ENCODE peak calls at places on chromosomes 12 and 14, in four cellular contexts. N, L, S and U are unnamed samples.
A peak's percentile ranks its signal among the peaks of the same experiment; 100 is the strongest.

GRCh38 chr14:96631030-96631429 is 128.8 kb downstream of the PAPOLA start:
- DNase-seq in L (no peak), S (no peak), N (no peak), U (no peak)

GRCh38 chr12:67414011-67414715 is 145.0 kb downstream of the CAND1 start:
- DNase-seq in L (no peak), S (no peak), N (no peak), U (no peak)

GRCh38 chr12:108730337-108731104 is 797 bp downstream of the CORO1C start:
- DNase-seq in N (peak; percentile 61), L (no peak), S (peak; percentile 54), U (peak; percentile 59)

GRCh38 chr12:56243731-56244181 is 13.9 kb downstream of the SLC39A5 start:
- DNase-seq in L (no peak), N (no peak), S (peak; percentile 41), U (peak; percentile 69)

GRCh38 chr12:69042970-69043369 is 110.0 kb upstream of the CPM start:
- DNase-seq in S (peak; percentile 17), N (no peak), L (no peak), U (no peak)

GRCh38 chr12:32532415-32532814 is 133.1 kb downstream of the FGD4 start:
- DNase-seq in L (no peak), S (peak; percentile 49), N (no peak), U (no peak)

GRCh38 chr14:29216774-29217232 is 450.2 kb downstream of the FOXG1 start:
- DNase-seq in L (no peak), N (no peak), S (no peak), U (no peak)

GRCh38 chr14:32370720-32371119 is 41.6 kb downstream of the AKAP6 start:
- DNase-seq in L (no peak), S (no peak), N (peak; percentile 13), U (no peak)

GRCh38 chr12:66188584-66189475 is at the start of gene IRAK3:
- DNase-seq in N (no peak), S (no peak), L (no peak), U (no peak)

GRCh38 chr14:75049136-75049535 is 2.1 kb downstream of the MLH3 start:
- DNase-seq in S (no peak), L (no peak), N (no peak), U (no peak)

GRCh38 chr14:105433161-105433605 is 13.6 kb downstream of the MTA1 start:
- DNase-seq in N (no peak), S (no peak), L (no peak), U (no peak)

GRCh38 chr14:64388533-64389243 is 535 bp downstream of the MTHFD1 start:
- DNase-seq in N (no peak), L (no peak), S (peak; percentile 4), U (peak; percentile 13)

GRCh38 chr14:29710015-29710414 is 217.6 kb downstream of the PRKD1 start:
- DNase-seq in S (no peak), N (no peak), L (no peak), U (no peak)

GRCh38 chr14:50023671-50024490 is 92.5 kb downstream of the VCPKMT start:
- DNase-seq in L (no peak), N (peak; percentile 68), S (no peak), U (no peak)

GRCh38 chr14:71665157-71665556 is 267.1 kb upstream of the RGS6 start:
- DNase-seq in S (no peak), N (no peak), L (no peak), U (no peak)

GRCh38 chr12:78209851-78210493 is 379.3 kb downstream of the NAV3 start:
- DNase-seq in S (no peak), L (no peak), N (no peak), U (no peak)

GRCh38 chr12:67747869-67748760 is 99.6 kb downstream of the DYRK2 start:
- DNase-seq in S (peak; percentile 87), L (no peak), N (peak; percentile 15), U (no peak)

GRCh38 chr14:39469094-39469710 is 37.0 kb upstream of the FBXO33 start:
- DNase-seq in S (peak; percentile 74), N (no peak), L (no peak), U (no peak)

DNA sequence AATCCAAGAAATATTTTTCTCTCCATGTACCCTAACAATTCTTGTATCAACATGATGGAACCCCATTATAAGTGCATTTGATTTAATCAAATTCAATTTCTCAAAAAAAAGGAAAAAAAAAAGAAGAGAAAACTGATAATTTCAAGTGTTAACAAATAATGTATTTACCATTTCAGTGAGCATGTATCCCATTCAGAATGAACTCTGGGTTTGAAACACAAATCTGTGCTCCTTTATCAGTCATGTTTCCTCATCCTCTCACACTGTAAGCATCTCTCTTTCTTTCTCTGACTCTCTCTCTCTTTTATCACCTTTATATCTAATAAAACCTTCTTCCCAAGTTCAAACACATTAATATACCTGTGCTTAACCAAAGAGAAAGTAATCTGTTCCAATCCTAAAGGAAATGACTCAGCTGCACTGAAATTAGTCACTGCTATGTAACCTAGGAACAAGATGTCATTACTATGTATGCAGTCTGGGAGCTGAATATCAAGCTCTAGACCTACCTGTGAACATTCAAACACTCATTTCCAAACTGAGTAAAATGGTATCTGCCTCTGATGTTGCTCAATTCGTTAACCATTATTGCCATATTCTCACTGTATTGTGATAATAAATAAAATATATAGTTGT is 135.0 kb upstream of the LRIG3 start:
- DNase-seq in L (no peak), S (no peak), N (peak; percentile 63), U (no peak)
- TF ChIP-seq POLR2AphosphoS2 in L (no peak), S (no peak), N (no peak), U (no peak)

GRCh38 chr12:22272596-22272995 is 61.9 kb downstream of the ST8SIA1 start:
- DNase-seq in S (no peak), N (no peak), L (no peak), U (no peak)

GRCh38 chr12:22276846-22277245 is 57.7 kb downstream of the ST8SIA1 start:
- DNase-seq in L (no peak), N (no peak), S (no peak), U (no peak)

GRCh38 chr12:22271036-22271435 is 63.5 kb downstream of the ST8SIA1 start:
- DNase-seq in L (no peak), N (no peak), S (no peak), U (no peak)

GRCh38 chr12:22275847-22276246 is 58.7 kb downstream of the ST8SIA1 start:
- DNase-seq in L (no peak), N (peak; percentile 13), S (no peak), U (no peak)

DNA sequence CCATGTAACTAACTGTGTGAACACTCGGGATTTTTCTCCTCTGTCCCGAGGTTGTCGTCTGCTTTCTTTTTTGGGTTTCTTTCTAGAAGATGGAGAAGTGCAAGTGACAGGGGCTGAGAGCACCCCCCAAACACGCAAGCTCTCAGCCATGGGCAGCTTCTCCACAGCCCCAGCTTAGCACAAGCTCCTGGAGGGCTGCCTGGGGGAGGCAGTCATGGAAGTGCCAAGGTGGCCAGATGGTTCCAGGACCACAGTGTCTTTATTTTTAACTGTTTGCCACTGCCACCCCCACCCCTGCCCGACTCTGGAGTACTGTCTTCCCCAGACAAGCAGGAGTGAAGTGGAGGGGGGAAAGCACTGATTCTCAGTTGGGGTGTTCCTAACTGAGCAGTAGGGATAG is 58.2 kb downstream of the ST8SIA1 start:
- DNase-seq in L (no peak), N (no peak), S (no peak), U (no peak)
- TF ChIP-seq HDAC2 in L (no peak), N (no peak), S (no peak), U (no peak)

GRCh38 chr14:77063581-77064289 is 34.3 kb upstream of the CIPC start:
- DNase-seq in N (no peak), L (no peak), S (no peak), U (no peak)
- TF ChIP-seq POLR2AphosphoS2 in N (no peak), L (no peak), S (no peak), U (no peak)

DNA sequence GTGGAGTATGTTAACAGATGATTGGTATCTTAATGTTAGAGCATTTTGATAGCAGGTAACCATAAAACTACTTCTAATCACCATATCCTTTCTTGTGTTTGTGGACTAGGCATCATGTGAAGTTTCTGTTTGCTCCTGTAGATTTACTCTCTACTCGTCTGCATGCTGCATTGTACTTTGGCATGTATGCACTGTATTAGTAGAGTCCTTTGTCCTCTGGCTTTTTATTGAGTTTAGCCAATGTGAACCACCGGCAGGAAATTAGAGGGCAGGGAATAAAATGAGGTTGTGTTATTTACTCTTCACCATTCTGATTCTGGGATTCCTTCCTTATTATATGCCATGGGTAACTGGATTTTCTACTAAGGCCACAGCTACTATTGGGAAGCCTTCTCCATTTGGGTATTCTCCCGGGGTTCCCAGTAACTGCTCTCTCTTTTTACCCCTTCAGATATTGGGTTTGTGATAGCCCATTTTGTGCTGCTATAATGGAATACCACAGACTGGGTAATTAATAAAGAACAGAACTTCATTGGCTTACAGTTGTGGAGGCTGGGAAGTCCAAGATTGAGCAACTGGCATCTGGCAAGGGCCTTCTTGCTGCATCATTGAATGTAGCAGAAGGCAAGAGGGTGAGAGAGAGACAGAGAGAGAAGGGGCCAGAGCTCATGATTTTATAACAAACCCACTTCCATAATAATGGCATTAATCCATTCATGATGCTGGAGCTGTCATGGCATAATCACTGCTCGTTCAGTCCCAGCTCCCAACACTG is 22.4 kb downstream of the FAM177A1 start:
- DNase-seq in S (no peak), N (no peak), L (no peak), U (no peak)
- TF ChIP-seq HDAC2 in S (no peak), N (no peak), L (no peak), U (no peak)

DNA sequence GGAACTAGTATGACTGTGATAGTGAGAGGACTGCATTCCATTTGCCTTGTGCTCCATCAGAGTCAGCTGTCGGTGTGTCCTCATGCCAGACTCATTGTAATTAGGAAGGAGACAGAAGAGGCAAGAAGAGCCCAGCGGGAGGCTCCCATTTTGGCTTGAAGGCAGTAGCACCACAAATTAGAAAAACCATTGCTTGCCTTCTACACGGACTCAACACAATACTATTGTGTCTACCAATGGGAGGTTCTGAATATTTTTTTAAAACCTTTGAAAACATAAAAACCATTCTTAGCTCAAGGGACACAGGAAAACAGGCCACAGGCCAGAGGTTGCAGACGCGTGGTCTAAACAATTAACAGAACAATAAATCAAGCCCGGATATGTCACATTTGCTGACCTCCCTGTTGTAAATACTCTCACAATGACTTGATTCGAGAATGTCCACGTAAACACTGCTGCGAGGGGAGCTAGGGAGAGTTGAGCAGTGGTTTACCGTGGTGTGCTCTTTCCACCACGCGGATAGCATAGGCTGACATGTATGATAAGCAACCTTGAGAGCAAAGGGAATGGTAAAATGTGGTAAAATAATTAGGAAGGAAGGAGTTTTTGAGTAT is 13.6 kb upstream of the DCP1B start:
- DNase-seq in N (no peak), L (no peak), S (no peak), U (no peak)
- TF ChIP-seq POLR2AphosphoS2 in N (no peak), L (no peak), S (no peak), U (no peak)